ENCODE peak calls at places on chromosomes 6 and 20, in five cellular contexts. V, X, Z, R and B are unnamed samples.
A peak's percentile ranks its signal among the peaks of the same experiment; 100 is the strongest.

GRCh38 chr6:6284231-6284966 is 36.1 kb downstream of the F13A1 start:
- ATAC-seq in V (peak; percentile 18), X (no peak), Z (peak; percentile 31), R (no peak), B (no peak)

GRCh38 chr6:125231133-125231532 is 70.6 kb downstream of the HDDC2 start:
- ATAC-seq in V (no peak), X (no peak), Z (no peak), R (no peak), B (no peak)

GRCh38 chr20:62499758-62500236 is 24.0 kb upstream of the GATA5 start:
- ATAC-seq in V (no peak), X (no peak), Z (no peak), R (no peak), B (peak; percentile 13)

GRCh38 chr6:107607109-107607508 is 117.2 kb downstream of the SOBP start:
- ATAC-seq in V (no peak), X (no peak), Z (peak; percentile 42), R (no peak), B (no peak)

GRCh38 chr6:3913077-3913957 is 64.1 kb downstream of the FAM50B start:
- ATAC-seq in V (no peak), X (peak; percentile 93), Z (peak; percentile 91), R (peak; percentile 84), B (peak; percentile 94)

GRCh38 chr6:5333653-5334052 is 72.3 kb downstream of the FARS2 start:
- ATAC-seq in V (no peak), X (no peak), Z (peak; percentile 89), R (peak; percentile 90), B (peak; percentile 72)

GRCh38 chr6:154868143-154868594 is 126.9 kb upstream of the TIAM2 start:
- ATAC-seq in V (no peak), X (peak; percentile 57), Z (peak; percentile 61), R (peak; percentile 41), B (no peak)

GRCh38 chr6:30714263-30714662 is 2.8 kb downstream of the MDC1 start:
- ATAC-seq in V (no peak), X (no peak), Z (no peak), R (no peak), B (no peak)

GRCh38 chr6:29850011-29850553 is 22.5 kb downstream of the HLA-G start:
- ATAC-seq in V (peak; percentile 26), X (no peak), Z (peak; percentile 40), R (no peak), B (peak; percentile 52)

GRCh38 chr6:169326067-169326799 is 72.6 kb upstream of the THBS2 start:
- ATAC-seq in V (no peak), X (no peak), Z (no peak), R (peak; percentile 87), B (no peak)

GRCh38 chr6:49202923-49203322 is 260.1 kb downstream of the MMUT start:
- ATAC-seq in V (peak; percentile 34), X (no peak), Z (no peak), R (no peak), B (no peak)

GRCh38 chr20:39880890-39881289 is 808.1 kb downstream of the MAFB start:
- ATAC-seq in V (peak; percentile 70), X (no peak), Z (no peak), R (no peak), B (no peak)

GRCh38 chr20:24131684-24132083 is 143.1 kb upstream of the GGTLC1 start:
- ATAC-seq in V (no peak), X (peak; percentile 2), Z (no peak), R (no peak), B (no peak)

GRCh38 chr6:151005126-151005525 is 139.6 kb downstream of the MTHFD1L start:
- ATAC-seq in V (no peak), X (no peak), Z (no peak), R (no peak), B (no peak)

GRCh38 chr6:108027054-108027453 is 47.5 kb downstream of the OSTM1 start:
- ATAC-seq in V (no peak), X (no peak), Z (no peak), R (no peak), B (no peak)

GRCh38 chr20:37651932-37652331 is 41.9 kb upstream of the CTNNBL1 start:
- ATAC-seq in V (peak; percentile 86), X (peak; percentile 42), Z (peak; percentile 55), R (peak; percentile 95), B (no peak)

GRCh38 chr6:12077021-12077420 is 64.9 kb downstream of the HIVEP1 start:
- ATAC-seq in V (no peak), X (no peak), Z (no peak), R (no peak), B (no peak)

GRCh38 chr20:43771791-43772190 is 45.0 kb upstream of the GTSF1L start:
- ATAC-seq in V (no peak), X (no peak), Z (no peak), R (no peak), B (no peak)

GRCh38 chr6:52496609-52497008 is 76.5 kb downstream of the EFHC1 start:
- ATAC-seq in V (no peak), X (no peak), Z (no peak), R (no peak), B (no peak)

GRCh38 chr6:149545258-149545753 is 537 bp downstream of the PPIL4 start:
- ATAC-seq in V (peak; percentile 72), X (peak; percentile 30), Z (peak; percentile 77), R (peak; percentile 60), B (peak; percentile 13)

GRCh38 chr6:170271771-170272314 is 19.0 kb downstream of the DLL1 start:
- ATAC-seq in V (peak; percentile 95), X (peak; percentile 77), Z (peak; percentile 68), R (no peak), B (peak; percentile 44)

GRCh38 chr20:16760431-16761304 is 12.5 kb downstream of the OTOR start:
- ATAC-seq in V (no peak), X (peak; percentile 62), Z (no peak), R (peak; percentile 63), B (no peak)

GRCh38 chr6:36908758-36909157 is 23.0 kb downstream of the C6orf89 start:
- ATAC-seq in V (no peak), X (no peak), Z (peak; percentile 44), R (no peak), B (no peak)

GRCh38 chr6:151723152-151723551 is 84.3 kb upstream of the ESR1 start:
- ATAC-seq in V (peak; percentile 90), X (no peak), Z (no peak), R (peak; percentile 54), B (no peak)

GRCh38 chr6:674956-675355 is 18.0 kb downstream of the EXOC2 start:
- ATAC-seq in V (no peak), X (no peak), Z (no peak), R (no peak), B (no peak)

GRCh38 chr20:23178806-23179205 is 92.7 kb upstream of the CD93 start:
- ATAC-seq in V (no peak), X (peak; percentile 12), Z (peak; percentile 26), R (no peak), B (no peak)

GRCh38 chr6:154526997-154527396 is 16.5 kb upstream of the CNKSR3 start:
- ATAC-seq in V (no peak), X (no peak), Z (no peak), R (no peak), B (no peak)

GRCh38 chr6:132736239-132736638 is 21.5 kb downstream of the VNN2 start:
- ATAC-seq in V (no peak), X (peak; percentile 84), Z (peak; percentile 34), R (no peak), B (no peak)

GRCh38 chr6:71349395-71349794 is 60.8 kb downstream of the OGFRL1 start:
- ATAC-seq in V (peak; percentile 34), X (no peak), Z (peak; percentile 73), R (no peak), B (no peak)

GRCh38 chr6:159061805-159062563 is 17.2 kb upstream of the TAGAP start:
- ATAC-seq in V (peak; percentile 58), X (no peak), Z (peak; percentile 77), R (no peak), B (peak; percentile 43)

GRCh38 chr6:43636312-43636667 is 650 bp downstream of the MAD2L1BP start:
- ATAC-seq in V (peak; percentile 45), X (no peak), Z (peak; percentile 9), R (peak; percentile 38), B (no peak)

GRCh38 chr6:158373209-158373608 is 60.9 kb downstream of the TULP4 start:
- ATAC-seq in V (no peak), X (no peak), Z (no peak), R (no peak), B (no peak)

GRCh38 chr6:131954775-131955107 is 3.6 kb upstream of the CCN2 start:
- ATAC-seq in V (no peak), X (no peak), Z (no peak), R (no peak), B (peak; percentile 15)

GRCh38 chr6:16249971-16250370 is 11.6 kb downstream of the GMPR start:
- ATAC-seq in V (no peak), X (peak; percentile 75), Z (no peak), R (peak; percentile 47), B (no peak)

GRCh38 chr6:116388924-116389323 is 18.2 kb downstream of the DSE start:
- ATAC-seq in V (no peak), X (no peak), Z (no peak), R (no peak), B (no peak)

GRCh38 chr6:15246217-15247211 is 645 bp downstream of the JARID2 start:
- ATAC-seq in V (no peak), X (no peak), Z (no peak), R (no peak), B (no peak)
- TF ChIP-seq POLR2A in V (no peak), X (no peak), Z (no peak), R (no peak), B (no peak)

GRCh38 chr6:25727028-25727427 is 27.5 kb upstream of the SLC17A4 start:
- ATAC-seq in V (no peak), X (no peak), Z (no peak), R (no peak), B (no peak)

GRCh38 chr6:25726122-25726911 is 28.2 kb upstream of the SLC17A4 start:
- ATAC-seq in V (no peak), X (no peak), Z (no peak), R (no peak), B (no peak)
- TF ChIP-seq POLR2A in V (no peak), X (no peak), Z (no peak), R (no peak), B (no peak)

GRCh38 chr6:31877651-31878161 is 1.1 kb downstream of the SLC44A4 start:
- ATAC-seq in V (no peak), X (peak; percentile 79), Z (peak; percentile 34), R (peak; percentile 93), B (no peak)
- TF ChIP-seq POLR2A in V (no peak), X (no peak), Z (peak; percentile 72), R (peak; percentile 53), B (no peak)

DNA sequence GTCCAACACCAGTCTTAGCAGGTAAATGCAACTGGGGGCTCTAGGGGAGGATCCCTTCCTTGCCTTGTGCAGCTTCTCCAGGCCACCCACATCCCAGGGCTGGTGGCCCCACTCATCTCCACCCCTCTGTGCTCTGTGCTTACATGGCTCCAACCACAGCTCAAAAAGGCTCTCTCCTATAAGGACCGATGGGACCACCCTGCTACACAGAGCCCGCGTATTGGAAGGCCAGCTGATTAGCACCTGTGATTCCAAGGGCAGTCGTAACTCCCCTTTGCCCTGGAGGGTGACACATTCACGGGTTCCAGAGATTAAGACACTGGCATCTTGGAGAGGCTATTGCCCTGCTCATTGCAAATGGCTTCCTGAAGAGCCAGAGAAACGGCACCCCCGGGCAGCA is 84.8 kb downstream of the BMP7 start:
- ATAC-seq in V (no peak), X (no peak), Z (no peak), R (no peak), B (no peak)
- TF ChIP-seq POLR2A in V (no peak), X (no peak), Z (no peak), R (no peak), B (no peak)